ENCODE peak calls at places on chromosome 19, in five cellular contexts. Z, A, W, C and X are unnamed samples.

GRCh38 chr19:15379996-15380647 is 535 bp upstream of the AKAP8 start:
- DNase-seq in Z (peak; percentile 94), A (no peak), W (peak; percentile 67), C (peak; percentile 43), X (peak; percentile 47)

GRCh38 chr19:51131780-51132680 is 7.3 kb downstream of the SIGLEC9 start:
- DNase-seq in Z (no peak), A (no peak), W (no peak), C (no peak), X (no peak)

GRCh38 chr19:6378036-6378435 is 2.3 kb upstream of the PSPN start:
- DNase-seq in W (no peak), C (peak; percentile 59), Z (peak; percentile 79), A (no peak), X (no peak)

GRCh38 chr19:56162258-56162657 is 13.6 kb upstream of the GALP start:
- DNase-seq in Z (no peak), C (no peak), W (no peak), A (no peak), X (no peak)

GRCh38 chr19:49272204-49272603 is 52.8 kb downstream of the SLC6A16 start:
- DNase-seq in W (no peak), C (no peak), A (no peak), Z (no peak), X (no peak)

GRCh38 chr19:39506944-39507714 is 7.8 kb upstream of the SELENOV start:
- DNase-seq in C (no peak), A (no peak), W (no peak), Z (peak; percentile 91), X (peak; percentile 35)

GRCh38 chr19:4583961-4584669 is 24.6 kb upstream of the SEMA6B start:
- DNase-seq in C (no peak), Z (peak; percentile 91), W (no peak), A (no peak), X (no peak)

GRCh38 chr19:49355890-49356289 is 6.3 kb downstream of the TEAD2 start:
- DNase-seq in W (no peak), A (no peak), C (peak; percentile 32), Z (no peak), X (no peak)

GRCh38 chr19:6769006-6769637 is 1.9 kb upstream of the SH2D3A start:
- DNase-seq in W (no peak), C (no peak), Z (peak; percentile 74), A (no peak), X (no peak)

GRCh38 chr19:2490659-2491058 is 14.7 kb downstream of the GADD45B start:
- DNase-seq in C (no peak), A (no peak), Z (no peak), W (no peak), X (no peak)

GRCh38 chr19:40721936-40722661 is 5.2 kb downstream of the ITPKC start:
- DNase-seq in C (no peak), W (no peak), A (no peak), Z (no peak), X (no peak)

GRCh38 chr19:41553804-41554203 is 22.2 kb upstream of the CEACAM21 start:
- DNase-seq in Z (no peak), C (no peak), A (no peak), W (no peak), X (no peak)

GRCh38 chr19:40778865-40779284 is 828 bp downstream of the RAB4B start:
- DNase-seq in W (no peak), C (no peak), A (no peak), Z (no peak), X (no peak)

GRCh38 chr19:5318306-5318705 is 22.3 kb downstream of the PTPRS start:
- DNase-seq in C (no peak), A (no peak), Z (no peak), W (no peak), X (no peak)

GRCh38 chr19:33904681-33905080 is 108.0 kb downstream of the KCTD15 start:
- DNase-seq in C (no peak), A (no peak), W (no peak), Z (peak; percentile 87), X (no peak)

GRCh38 chr19:40921005-40921897 is 39.2 kb upstream of the CYP2A7 start:
- DNase-seq in A (no peak), W (peak; percentile 76), Z (peak; percentile 86), C (peak; percentile 69), X (peak; percentile 86)

GRCh38 chr19:39467941-39468340 is 12.7 kb upstream of the TIMM50 start:
- DNase-seq in C (no peak), W (no peak), Z (no peak), A (no peak), X (no peak)

GRCh38 chr19:30516586-30516985 is 144.4 kb downstream of the ZNF536 start:
- DNase-seq in C (no peak), Z (no peak), W (no peak), A (no peak), X (no peak)

DNA sequence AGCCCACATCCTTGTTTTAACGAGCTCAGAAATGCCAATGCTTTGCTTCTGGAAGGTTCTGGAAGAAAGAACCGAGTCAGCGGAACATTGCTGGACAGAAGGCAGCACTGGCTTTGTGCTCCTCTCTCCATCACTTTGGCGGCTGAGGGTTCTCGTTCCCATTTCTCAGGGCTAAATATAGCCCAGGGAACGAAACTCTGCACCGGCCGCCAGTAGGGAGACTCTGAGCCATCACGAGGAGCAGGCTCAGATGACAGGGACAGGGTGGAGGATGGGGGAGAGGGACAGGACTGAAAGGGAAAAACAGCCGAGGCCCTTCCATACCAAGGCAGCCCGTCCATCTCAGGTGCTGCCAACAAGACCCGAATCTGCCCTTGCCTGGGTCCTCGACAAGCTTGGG is 166.4 kb downstream of the CACNA1A start:
- DNase-seq in C (no peak), A (no peak), W (no peak), Z (no peak), X (no peak)
- TF ChIP-seq CTCF in C (no peak), A (no peak), W (no peak), Z (no peak), X (no peak)

DNA sequence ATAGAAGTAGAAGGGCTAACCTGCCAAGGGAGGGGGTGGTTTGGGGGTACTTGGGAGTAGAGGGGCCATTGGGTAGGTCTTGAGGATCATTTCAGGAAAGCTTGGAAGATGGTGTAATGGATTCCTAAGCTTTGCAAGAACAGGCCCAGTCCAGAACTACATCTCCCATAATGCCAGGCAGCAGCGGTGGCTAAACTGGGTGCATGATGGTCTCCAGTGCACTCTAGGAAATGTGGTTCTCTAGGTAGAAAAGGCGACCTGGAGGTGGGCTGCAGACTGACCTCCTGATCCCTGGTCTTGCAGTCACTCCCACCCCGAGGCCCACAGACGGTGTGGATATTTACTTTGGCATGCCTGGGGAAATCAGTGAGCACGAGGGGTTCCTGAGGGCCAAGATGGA is 3.8 kb downstream of the APLP1 start:
- DNase-seq in A (no peak), W (no peak), C (no peak), Z (peak; percentile 68), X (no peak)
- H3K4me3 ChIP-seq in A (no peak overlapping the region), W (no peak overlapping the region), C (no peak overlapping the region), Z (no peak overlapping the region), X (no peak overlapping the region)

DNA sequence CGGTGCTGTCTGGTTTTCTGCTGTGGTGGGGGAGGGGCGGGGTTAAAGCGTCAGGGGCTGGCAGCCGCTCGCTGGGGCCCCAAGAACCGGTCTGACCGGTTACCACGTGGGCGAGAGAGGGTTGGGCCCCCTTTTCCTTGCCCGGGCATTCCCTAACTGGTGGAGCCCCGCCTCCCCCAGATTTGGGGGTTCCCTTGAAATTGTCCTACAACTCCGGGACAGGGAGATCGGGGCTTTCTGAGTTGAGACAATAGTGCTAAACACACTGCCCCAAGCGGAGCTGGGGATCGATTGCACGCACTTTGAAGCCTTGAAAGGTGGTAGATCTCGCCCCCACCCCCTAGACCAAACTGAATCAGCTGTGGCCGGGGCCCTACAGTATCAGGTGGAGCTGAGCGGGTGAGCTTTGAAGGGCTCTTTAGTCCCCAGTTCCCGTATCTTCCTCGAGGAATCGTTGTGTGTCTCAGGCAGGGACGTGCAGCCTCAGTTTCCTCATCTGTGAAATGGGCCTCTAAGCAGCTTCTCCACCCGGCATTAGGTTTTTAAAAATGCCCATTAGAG is 4.8 kb downstream of the IER2 start:
- DNase-seq in W (peak; percentile 96), C (peak; percentile 74), A (no peak), Z (peak; percentile 94), X (no peak)
- TF ChIP-seq CTCF in W (no peak), C (no peak), A (no peak), Z (peak; percentile 70), X (no peak)

GRCh38 chr19:18020212-18021067 is 12.5 kb downstream of the ARRDC2 start:
- DNase-seq in W (peak; percentile 82), Z (no peak), A (peak; percentile 95), C (peak; percentile 74), X (no peak)
- H3K4me3 ChIP-seq in W (peak overlapping the region; percentile 40), Z (no peak overlapping the region), A (no peak overlapping the region), C (no peak overlapping the region), X (no peak overlapping the region)

GRCh38 chr19:3512562-3512961 is 6.5 kb downstream of the FZR1 start:
- DNase-seq in C (no peak), Z (no peak), A (no peak), W (no peak), X (no peak)
- TF ChIP-seq CTCF in C (no peak), Z (no peak), A (no peak), W (no peak), X (no peak)

GRCh38 chr19:1362385-1363257 is 21.1 kb upstream of the NDUFS7 start:
- DNase-seq in A (no peak), Z (no peak), W (no peak), C (no peak), X (no peak)

GRCh38 chr19:1361601-1362384 is 21.9 kb upstream of the NDUFS7 start:
- DNase-seq in Z (no peak), A (no peak), C (no peak), W (no peak), X (no peak)

GRCh38 chr19:1363599-1363998 is 20.1 kb upstream of the NDUFS7 start:
- DNase-seq in C (no peak), W (no peak), Z (no peak), A (no peak), X (no peak)

GRCh38 chr19:1360126-1360817 is 23.4 kb upstream of the NDUFS7 start:
- DNase-seq in Z (peak; percentile 36), A (no peak), W (no peak), C (no peak), X (no peak)

DNA sequence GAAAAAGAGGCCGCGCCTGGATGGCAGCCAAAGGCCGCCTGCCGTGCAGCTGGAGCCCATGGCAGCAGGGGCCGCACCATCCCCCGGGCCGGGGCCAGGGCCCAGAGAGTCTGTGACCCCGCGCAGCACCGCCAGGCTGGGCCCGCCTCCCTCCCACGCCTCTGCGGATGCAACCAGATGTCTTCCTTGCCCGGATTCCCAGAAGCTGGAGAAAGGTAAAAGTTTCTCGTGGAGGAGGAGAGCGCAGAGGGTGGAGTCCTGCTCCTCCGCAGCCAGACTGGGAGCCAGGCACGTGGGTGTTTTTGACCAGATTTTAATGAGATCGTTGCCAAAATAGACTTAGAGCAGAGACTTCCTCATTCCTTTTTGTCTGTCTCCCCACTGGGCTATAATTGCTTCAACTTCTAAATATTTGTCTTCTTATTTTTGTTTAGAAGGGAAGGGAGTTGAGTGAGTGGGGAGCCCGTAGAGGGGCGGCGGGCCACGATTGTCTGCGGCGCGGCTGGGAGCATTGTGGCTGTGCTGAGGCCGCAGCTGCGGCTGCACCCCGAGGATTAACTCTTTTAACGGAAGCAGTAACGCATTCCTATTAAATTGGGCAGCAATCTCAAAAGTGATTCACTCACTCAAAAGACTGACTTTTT is 22.8 kb upstream of the NDUFS7 start:
- DNase-seq in A (no peak), C (peak; percentile 78), Z (peak; percentile 55), W (no peak), X (no peak)
- H3K4me3 ChIP-seq in A (no peak overlapping the region), C (peak overlapping the region; percentile 14), Z (no peak overlapping the region), W (peak overlapping the region; percentile 53), X (no peak overlapping the region)